ENCODE peak calls at places on chromosomes 7 and 10, in four cellular contexts. One of them, this sample, is unnamed. For H3K4me1, the result is how much of the 10 kb centered on the place peaks cover.

GRCh38 chr10:131548176-131548575 is 236.7 kb upstream of the TCERG1L start:
- DNase-seq in IMR-90: no peak
- DNase-seq in ascending aorta: no peak
- DNase-seq in DND-41: no peak
- DNase-seq in this sample: no peak

GRCh38 chr10:28879875-28880381 is 202.6 kb downstream of the BAMBI start:
- DNase-seq in IMR-90: no peak
- DNase-seq in ascending aorta: peak
- DNase-seq in DND-41: no peak
- DNase-seq in this sample: no peak

GRCh38 chr7:50957427-50957826 is 174.7 kb upstream of the GRB10 start:
- DNase-seq in IMR-90: no peak
- DNase-seq in ascending aorta: no peak
- DNase-seq in DND-41: no peak
- DNase-seq in this sample: no peak

GRCh38 chr7:80719261-80719660 is 80.8 kb downstream of the CD36 start:
- DNase-seq in IMR-90: peak
- DNase-seq in ascending aorta: no peak
- DNase-seq in DND-41: no peak
- DNase-seq in this sample: no peak

GRCh38 chr7:47574473-47575328 is 7.2 kb downstream of the TNS3 start:
- DNase-seq in IMR-90: peak
- DNase-seq in ascending aorta: no peak
- DNase-seq in DND-41: no peak
- DNase-seq in this sample: no peak

GRCh38 chr10:118610577-118610976 is 15.1 kb upstream of the PRLHR start:
- DNase-seq in IMR-90: no peak
- DNase-seq in ascending aorta: no peak
- DNase-seq in DND-41: no peak
- DNase-seq in this sample: no peak

GRCh38 chr10:60896033-60896432 is 48.0 kb downstream of the RHOBTB1 start:
- DNase-seq in IMR-90: peak
- DNase-seq in ascending aorta: no peak
- DNase-seq in DND-41: no peak
- DNase-seq in this sample: no peak

GRCh38 chr10:32149257-32149955 is 93.2 kb upstream of the KIF5B start:
- DNase-seq in IMR-90: peak
- DNase-seq in ascending aorta: peak
- DNase-seq in DND-41: no peak
- DNase-seq in this sample: no peak

GRCh38 chr10:97708976-97709745 is 4.4 kb upstream of the MARVELD1 start:
- DNase-seq in IMR-90: peak
- DNase-seq in ascending aorta: no peak
- DNase-seq in DND-41: peak
- DNase-seq in this sample: no peak

GRCh38 chr7:12493407-12493806 is 77.1 kb upstream of the SCIN start:
- DNase-seq in IMR-90: peak
- DNase-seq in ascending aorta: no peak
- DNase-seq in DND-41: no peak
- DNase-seq in this sample: no peak

GRCh38 chr10:21525367-21526183 is at the start of gene SKIDA1:
- DNase-seq in IMR-90: peak
- DNase-seq in ascending aorta: peak
- DNase-seq in DND-41: peak
- DNase-seq in this sample: peak

DNA sequence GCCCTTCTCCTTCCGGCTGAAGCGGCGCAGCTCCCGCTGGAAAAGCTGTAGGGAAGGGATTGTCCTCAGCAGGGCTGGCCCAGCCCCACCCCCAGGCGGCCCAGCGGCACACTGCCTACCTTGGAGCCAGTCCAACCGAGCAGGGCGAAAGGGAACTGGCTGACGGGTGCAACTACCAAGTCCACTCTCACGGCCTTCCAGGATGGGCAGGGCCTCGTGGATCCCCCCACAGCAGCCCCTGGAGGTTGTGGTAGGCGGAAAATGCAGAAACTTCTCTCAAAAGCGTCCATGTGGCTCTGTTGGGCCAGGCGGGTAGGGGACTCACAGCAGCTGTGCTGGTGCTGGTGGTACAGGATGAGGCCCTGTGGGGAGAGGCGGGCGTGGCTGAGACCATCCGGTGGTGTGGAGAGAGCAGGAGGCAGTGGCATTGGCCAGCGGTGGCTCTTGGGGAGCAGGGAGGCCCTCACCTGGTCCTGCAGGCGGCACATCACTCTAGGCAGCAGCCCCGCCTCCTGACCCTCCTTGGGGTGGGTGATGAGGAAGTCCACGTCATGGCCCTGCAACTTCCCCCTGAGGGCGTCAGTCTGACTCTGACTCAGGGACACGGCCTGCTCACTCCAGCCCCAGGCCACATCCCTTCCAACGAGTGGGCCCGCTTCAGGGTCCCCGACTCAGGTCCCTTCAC is 8.4 kb upstream of the PGAM2 start:
- DNase-seq in IMR-90: peak
- DNase-seq in ascending aorta: peak
- DNase-seq in DND-41: no peak
- DNase-seq in this sample: peak
- H3K4me3 ChIP-seq in IMR-90: no peak
- H3K4me3 ChIP-seq in ascending aorta: no peak
- H3K4me3 ChIP-seq in DND-41: no peak
- H3K4me3 ChIP-seq in this sample: no peak

GRCh38 chr10:6050801-6051445 is 11.2 kb downstream of the IL2RA start:
- DNase-seq in IMR-90: peak
- DNase-seq in ascending aorta: peak
- DNase-seq in DND-41: peak
- DNase-seq in this sample: peak
- H3K27ac ChIP-seq in IMR-90: no peak
- H3K27ac ChIP-seq in ascending aorta: peak
- H3K27ac ChIP-seq in DND-41: peak
- H3K27ac ChIP-seq in this sample: peak

GRCh38 chr10:73772280-73773151 is 9.3 kb upstream of the CHCHD1 start:
- DNase-seq in IMR-90: peak
- DNase-seq in ascending aorta: peak
- DNase-seq in DND-41: peak
- DNase-seq in this sample: peak
- H3K4me1 ChIP-seq in IMR-90: under half
- H3K4me1 ChIP-seq in ascending aorta: under half
- H3K4me1 ChIP-seq in DND-41: half or more
- H3K4me1 ChIP-seq in this sample: under half

GRCh38 chr7:22713463-22713862 is 13.5 kb upstream of the IL6 start:
- DNase-seq in IMR-90: no peak
- DNase-seq in ascending aorta: no peak
- DNase-seq in DND-41: no peak
- DNase-seq in this sample: no peak

GRCh38 chr7:22712999-22713398 is 14.0 kb upstream of the IL6 start:
- DNase-seq in IMR-90: no peak
- DNase-seq in ascending aorta: no peak
- DNase-seq in DND-41: no peak
- DNase-seq in this sample: no peak

DNA sequence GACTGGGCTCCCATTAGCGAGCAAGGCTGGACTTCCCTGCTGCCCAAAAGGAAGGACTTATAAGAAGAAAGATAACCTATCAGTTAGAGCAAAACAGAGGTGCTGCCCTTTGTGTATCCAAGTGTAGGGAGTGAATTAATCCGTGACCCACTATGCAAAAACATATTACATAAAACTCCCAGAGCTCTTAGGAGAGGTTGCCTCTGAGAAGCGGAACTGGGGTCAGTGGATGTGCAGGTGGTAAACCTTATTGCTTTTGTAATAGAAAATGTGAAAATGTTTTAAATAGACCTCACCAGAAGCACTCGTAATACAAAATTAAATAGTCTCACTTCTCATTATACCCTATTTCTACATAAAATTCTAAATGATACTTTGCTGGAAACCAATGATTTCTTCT is 17.1 kb upstream of the IL6 start:
- DNase-seq in IMR-90: no peak
- DNase-seq in ascending aorta: no peak
- DNase-seq in DND-41: no peak
- DNase-seq in this sample: no peak
- H3K4me3 ChIP-seq in IMR-90: no peak
- H3K4me3 ChIP-seq in ascending aorta: no peak
- H3K4me3 ChIP-seq in DND-41: no peak
- H3K4me3 ChIP-seq in this sample: no peak

This sample was measured in CD8-positive, alpha-beta T cell.